ENCODE peak calls at places on chromosome 6, in four cellular contexts. H is H7, M is fibroblast of lung, T is cardiac fibroblast. S is an unnamed sample.

GRCh38 chr6:52548353-52548713 is 28.5 kb downstream of the TRAM2 start:
- DNase-seq in M (peak; percentile 40), H (no peak), T (peak; percentile 49), S (no peak)

GRCh38 chr6:9523462-9523861 is 891.4 kb downstream of the TFAP2A start:
- DNase-seq in T (peak; percentile 80), H (no peak), M (peak; percentile 94), S (peak; percentile 78)

GRCh38 chr6:113649276-113649675 is 207.9 kb upstream of the MARCKS start:
- DNase-seq in M (peak; percentile 60), T (peak; percentile 67), H (no peak), S (peak; percentile 60)

GRCh38 chr6:137389150-137389664 is 105.0 kb downstream of the OLIG3 start:
- DNase-seq in T (peak; percentile 23), H (no peak), M (no peak), S (peak; percentile 13)

GRCh38 chr6:6591778-6592388 is 3.4 kb downstream of the LY86 start:
- DNase-seq in H (no peak), M (no peak), T (no peak), S (no peak)

GRCh38 chr6:161353208-161353613 is 79.3 kb upstream of the AGPAT4 start:
- DNase-seq in T (peak; percentile 35), H (peak; percentile 77), M (no peak), S (no peak)

GRCh38 chr6:7685276-7685675 is 40.6 kb upstream of the BMP6 start:
- DNase-seq in T (peak; percentile 48), H (no peak), M (no peak), S (no peak)

GRCh38 chr6:140774080-140774505 is 1358.6 kb upstream of the GJE1 start:
- DNase-seq in M (peak; percentile 90), T (peak; percentile 78), H (no peak), S (peak; percentile 65)

GRCh38 chr6:168885196-168885595 is 368.4 kb downstream of the THBS2 start:
- DNase-seq in T (no peak), H (peak; percentile 52), M (no peak), S (no peak)

GRCh38 chr6:162613310-162613709 is 114.3 kb downstream of the PRKN start:
- DNase-seq in T (no peak), H (no peak), M (no peak), S (no peak)

GRCh38 chr6:41462033-41462432 is 84.1 kb upstream of the FOXP4 start:
- DNase-seq in M (no peak), H (no peak), T (no peak), S (no peak)

GRCh38 chr6:157267654-157268053 is 55.7 kb downstream of the TMEM242 start:
- DNase-seq in T (no peak), M (no peak), H (no peak), S (no peak)

GRCh38 chr6:3282461-3283236 is 23.9 kb downstream of the PSMG4 start:
- DNase-seq in M (peak; percentile 35), H (no peak), T (peak; percentile 8), S (no peak)

GRCh38 chr6:3259491-3259958 is 778 bp downstream of the PSMG4 start:
- DNase-seq in T (peak; percentile 53), M (peak; percentile 34), H (peak; percentile 71), S (no peak)

GRCh38 chr6:138795809-138796469 is at the start of gene ECT2L:
- DNase-seq in T (peak; percentile 57), H (peak; percentile 92), M (peak; percentile 69), S (no peak)

GRCh38 chr6:99013145-99013544 is 65.4 kb upstream of the FBXL4 start:
- DNase-seq in T (peak; percentile 89), M (peak; percentile 99), H (no peak), S (peak; percentile 88)

GRCh38 chr6:109772961-109773431 is 81.9 kb downstream of the FIG4 start:
- DNase-seq in T (peak; percentile 53), H (no peak), M (peak; percentile 80), S (peak; percentile 27)

GRCh38 chr6:116764961-116765841 is at the start of gene FAM162B:
- DNase-seq in T (peak; percentile 51), M (peak; percentile 31), H (peak; percentile 82), S (no peak)

GRCh38 chr6:116763048-116763447 is 2.5 kb downstream of the FAM162B start:
- DNase-seq in H (no peak), M (no peak), T (no peak), S (no peak)

GRCh38 chr6:116766506-116767176 is 1.1 kb upstream of the FAM162B start:
- DNase-seq in T (no peak), H (no peak), M (no peak), S (no peak)

GRCh38 chr6:116763871-116764270 is 1.6 kb downstream of the FAM162B start:
- DNase-seq in M (no peak), H (no peak), T (peak; percentile 65), S (no peak)

GRCh38 chr6:116764557-116764960 is 960 bp downstream of the FAM162B start:
- DNase-seq in T (peak; percentile 54), M (no peak), H (peak; percentile 68), S (no peak)
- H3K4me3 ChIP-seq in T (peak overlapping the region; percentile 47), M (peak overlapping the region; percentile 74), H (peak overlapping the region; percentile 56), S (peak overlapping the region; percentile 54)

DNA sequence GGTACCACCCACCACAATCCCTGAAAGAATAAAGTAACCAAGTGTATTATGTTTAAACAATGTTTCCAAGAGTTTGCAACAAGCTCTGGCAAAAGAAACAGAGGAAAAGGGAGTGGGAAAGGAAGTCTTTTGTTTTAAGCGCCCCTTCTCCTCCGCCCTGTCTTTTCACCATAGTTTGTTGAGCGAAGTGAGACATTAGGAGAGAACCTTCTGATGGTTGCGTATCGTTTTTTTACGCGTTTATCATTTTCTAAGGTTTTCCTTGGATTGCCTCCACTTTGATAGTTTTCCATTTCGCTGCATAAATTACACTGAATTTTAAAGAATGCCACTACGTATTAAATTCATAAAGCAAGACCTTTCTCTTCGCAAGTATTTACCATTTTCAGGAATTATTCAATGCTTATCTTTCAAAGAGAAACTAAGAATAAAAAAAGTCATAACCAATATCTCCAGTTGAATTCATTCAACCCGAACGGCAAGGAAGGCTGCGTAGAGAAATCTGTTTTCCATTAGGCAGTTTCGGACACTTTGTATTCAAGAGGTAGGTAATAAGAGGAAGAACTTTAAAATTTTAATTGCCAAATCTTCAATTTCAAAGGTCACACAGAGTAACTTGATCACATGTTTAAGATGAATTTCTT is 926 bp upstream of the EPHA7 start:
- DNase-seq in H (no peak), T (peak; percentile 13), M (no peak), S (no peak)
- H3K4me3 ChIP-seq in H (peak overlapping the region; percentile 48), T (peak overlapping the region; percentile 33), M (no peak overlapping the region), S (peak overlapping the region; percentile 57)

DNA sequence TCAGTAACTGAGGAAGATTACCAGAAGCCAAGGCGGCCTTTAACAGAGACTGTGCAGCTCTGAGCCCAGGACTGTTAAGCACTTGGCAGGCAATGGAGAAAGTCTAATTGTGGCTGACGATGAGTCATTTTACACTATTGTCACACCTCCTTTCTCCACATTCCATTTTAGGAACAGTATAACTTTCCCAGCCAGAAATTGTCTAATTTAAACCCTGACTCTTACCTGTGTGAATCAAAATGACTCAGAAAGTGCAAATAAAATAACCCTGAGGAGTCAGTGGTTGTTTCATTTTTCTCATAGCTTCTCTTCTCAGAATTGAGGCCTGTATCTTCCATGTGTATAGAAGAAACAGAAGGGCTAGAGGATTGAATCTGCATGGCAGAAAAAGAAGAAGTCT is 40.0 kb upstream of the OPN5 start:
- DNase-seq in T (peak; percentile 33), M (peak; percentile 86), H (no peak), S (no peak)
- H3K4me3 ChIP-seq in T (no peak overlapping the region), M (no peak overlapping the region), H (no peak overlapping the region), S (no peak overlapping the region)

GRCh38 chr6:37569999-37570776 is 70.5 kb upstream of the CCDC167 start:
- DNase-seq in M (no peak), H (no peak), T (no peak), S (no peak)

GRCh38 chr6:37569317-37569716 is 69.6 kb upstream of the CCDC167 start:
- DNase-seq in M (no peak), T (no peak), H (no peak), S (no peak)

GRCh38 chr6:37570801-37571200 is 71.1 kb upstream of the CCDC167 start:
- DNase-seq in H (peak; percentile 77), M (no peak), T (no peak), S (no peak)

GRCh38 chr6:37565267-37566208 is 65.8 kb upstream of the CCDC167 start:
- DNase-seq in M (peak; percentile 31), H (peak; percentile 92), T (no peak), S (no peak)

GRCh38 chr6:37566209-37566859 is 66.6 kb upstream of the CCDC167 start:
- DNase-seq in T (peak; percentile 24), H (peak; percentile 97), M (peak; percentile 35), S (no peak)
- H3K4me3 ChIP-seq in T (peak overlapping the region; percentile 33), H (peak overlapping the region; percentile 47), M (peak overlapping the region; percentile 29), S (peak overlapping the region; percentile 39)

GRCh38 chr6:30513451-30513850 is 24.1 kb downstream of the HLA-E start:
- DNase-seq in M (no peak), H (no peak), T (no peak), S (no peak)

GRCh38 chr6:30511147-30511546 is 21.8 kb downstream of the HLA-E start:
- DNase-seq in T (no peak), M (no peak), H (no peak), S (no peak)

GRCh38 chr6:30508890-30509736 is 19.8 kb downstream of the HLA-E start:
- DNase-seq in T (peak; percentile 63), M (peak; percentile 28), H (no peak), S (no peak)

GRCh38 chr6:30510419-30510818 is 21.1 kb downstream of the HLA-E start:
- DNase-seq in T (no peak), H (no peak), M (no peak), S (no peak)

GRCh38 chr6:30507849-30508843 is 18.8 kb downstream of the HLA-E start:
- DNase-seq in T (no peak), M (no peak), H (no peak), S (no peak)
- H3K4me3 ChIP-seq in T (no peak overlapping the region), M (no peak overlapping the region), H (no peak overlapping the region), S (no peak overlapping the region)

GRCh38 chr6:36683656-36684446 is 5.3 kb downstream of the CDKN1A start:
- DNase-seq in T (no peak), M (no peak), H (no peak), S (no peak)

GRCh38 chr6:36682328-36683144 is 4.0 kb downstream of the CDKN1A start:
- DNase-seq in M (no peak), H (no peak), T (no peak), S (no peak)

GRCh38 chr6:36685198-36685919 is 6.8 kb downstream of the CDKN1A start:
- DNase-seq in T (no peak), M (no peak), H (no peak), S (no peak)

GRCh38 chr6:36684447-36684812 is 5.9 kb downstream of the CDKN1A start:
- DNase-seq in M (no peak), H (no peak), T (no peak), S (no peak)

GRCh38 chr6:36683145-36683655 is 4.7 kb downstream of the CDKN1A start:
- DNase-seq in M (no peak), T (no peak), H (no peak), S (no peak)
- H3K4me3 ChIP-seq in M (no peak overlapping the region), T (no peak overlapping the region), H (no peak overlapping the region), S (peak overlapping the region; percentile 99)

GRCh38 chr6:150142304-150142656 is 564 bp upstream of the PPP1R14C start:
- DNase-seq in H (no peak), T (peak; percentile 52), M (peak; percentile 50), S (peak; percentile 5)
- H3K4me3 ChIP-seq in H (peak overlapping the region; percentile 50), T (peak overlapping the region; percentile 56), M (no peak overlapping the region), S (peak overlapping the region; percentile 30)

DNA sequence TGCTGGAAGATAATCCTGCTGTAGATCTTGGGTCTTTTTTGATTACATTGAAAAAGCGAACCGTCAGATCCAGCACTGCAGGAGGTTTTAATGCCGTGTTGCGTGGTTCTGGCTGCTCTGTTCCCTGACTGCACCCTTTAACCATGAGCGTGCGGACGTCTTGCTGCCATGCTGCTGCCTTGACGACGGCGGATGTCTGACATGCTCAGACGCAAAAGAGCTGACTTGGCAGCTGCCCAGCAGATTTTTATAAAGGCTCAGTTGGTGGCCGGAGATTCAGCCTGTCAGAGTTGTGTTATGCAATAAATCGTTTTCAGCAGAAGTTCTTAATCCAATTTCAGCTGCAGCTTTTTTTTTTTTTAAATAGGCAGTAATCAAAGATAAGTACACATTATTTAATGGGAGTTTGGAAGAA is 119.4 kb downstream of the JARID2 start:
- DNase-seq in M (peak; percentile 86), H (peak; percentile 45), T (peak; percentile 93), S (peak; percentile 79)
- H3K4me3 ChIP-seq in M (no peak overlapping the region), H (no peak overlapping the region), T (no peak overlapping the region), S (no peak overlapping the region)

S was measured in skeletal muscle cell.